ENCODE peak calls at places on chromosomes 6 and 20, in eight cellular contexts. One of them, this sample, is unnamed.
A peak's percentile ranks its signal among the peaks of the same experiment; 100 is the strongest.

GRCh38 chr6:112015725-112016124 is 38.2 kb upstream of the CCN6 start:
- DNase-seq in dermis microvascular lymphatic vessel endothelial cell: no peak
- DNase-seq in tibial nerve: no peak
- DNase-seq in ACHN: no peak
- DNase-seq in sciatic nerve: no peak
- DNase-seq in GM19239: no peak
- DNase-seq in activated naive CD4-positive, alpha-beta T cell: no peak
- DNase-seq in SHP77: no peak
- DNase-seq in this sample: no peak

GRCh38 chr6:109447878-109448555 is 7.5 kb downstream of the SMPD2 start:
- DNase-seq in dermis microvascular lymphatic vessel endothelial cell: no peak
- DNase-seq in GM19239: no peak
- DNase-seq in SHP77: no peak
- DNase-seq in activated naive CD4-positive, alpha-beta T cell: no peak
- DNase-seq in tibial nerve: no peak
- DNase-seq in ACHN: no peak
- DNase-seq in sciatic nerve: no peak
- DNase-seq in this sample: no peak

GRCh38 chr6:142005044-142005443 is 127.7 kb upstream of the GJE1 start:
- DNase-seq in tibial nerve: no peak
- DNase-seq in sciatic nerve: no peak
- DNase-seq in GM19239: no peak
- DNase-seq in ACHN: no peak
- DNase-seq in SHP77: no peak
- DNase-seq in activated naive CD4-positive, alpha-beta T cell: no peak
- DNase-seq in dermis microvascular lymphatic vessel endothelial cell: no peak
- DNase-seq in this sample: no peak

GRCh38 chr6:31567531-31568370 is 4.3 kb upstream of the LTA start:
- DNase-seq in ACHN: no peak
- DNase-seq in SHP77: no peak
- DNase-seq in sciatic nerve: no peak
- DNase-seq in GM19239: no peak
- DNase-seq in activated naive CD4-positive, alpha-beta T cell: no peak
- DNase-seq in dermis microvascular lymphatic vessel endothelial cell: no peak
- DNase-seq in tibial nerve: no peak
- DNase-seq in this sample: no peak

GRCh38 chr6:150622941-150623874 is 23.5 kb downstream of the PLEKHG1 start:
- DNase-seq in dermis microvascular lymphatic vessel endothelial cell: no peak
- DNase-seq in sciatic nerve: no peak
- DNase-seq in ACHN: no peak
- DNase-seq in SHP77: peak; percentile 4
- DNase-seq in GM19239: peak; percentile 18
- DNase-seq in activated naive CD4-positive, alpha-beta T cell: no peak
- DNase-seq in tibial nerve: no peak
- DNase-seq in this sample: peak; percentile 85

GRCh38 chr6:126066068-126067048 is 80.0 kb downstream of the TRMT11 start:
- DNase-seq in dermis microvascular lymphatic vessel endothelial cell: no peak
- DNase-seq in GM19239: no peak
- DNase-seq in sciatic nerve: no peak
- DNase-seq in ACHN: no peak
- DNase-seq in tibial nerve: no peak
- DNase-seq in activated naive CD4-positive, alpha-beta T cell: no peak
- DNase-seq in SHP77: no peak
- DNase-seq in this sample: no peak

GRCh38 chr20:15060265-15061060 is 723.1 kb upstream of the FLRT3 start:
- DNase-seq in tibial nerve: no peak
- DNase-seq in ACHN: no peak
- DNase-seq in dermis microvascular lymphatic vessel endothelial cell: no peak
- DNase-seq in sciatic nerve: no peak
- DNase-seq in SHP77: no peak
- DNase-seq in activated naive CD4-positive, alpha-beta T cell: no peak
- DNase-seq in GM19239: no peak
- DNase-seq in this sample: no peak

GRCh38 chr20:4116091-4116490 is 100.7 kb upstream of the RNF24 start:
- DNase-seq in sciatic nerve: no peak
- DNase-seq in GM19239: no peak
- DNase-seq in SHP77: no peak
- DNase-seq in activated naive CD4-positive, alpha-beta T cell: no peak
- DNase-seq in ACHN: no peak
- DNase-seq in tibial nerve: no peak
- DNase-seq in dermis microvascular lymphatic vessel endothelial cell: no peak
- DNase-seq in this sample: no peak

GRCh38 chr6:145257757-145258521 is 477.4 kb downstream of the EPM2A start:
- DNase-seq in GM19239: no peak
- DNase-seq in dermis microvascular lymphatic vessel endothelial cell: no peak
- DNase-seq in ACHN: no peak
- DNase-seq in tibial nerve: no peak
- DNase-seq in sciatic nerve: no peak
- DNase-seq in SHP77: no peak
- DNase-seq in activated naive CD4-positive, alpha-beta T cell: no peak
- DNase-seq in this sample: peak; percentile 11

GRCh38 chr6:5759571-5759970 is 247.2 kb downstream of the NRN1 start:
- DNase-seq in ACHN: no peak
- DNase-seq in tibial nerve: no peak
- DNase-seq in GM19239: no peak
- DNase-seq in sciatic nerve: no peak
- DNase-seq in dermis microvascular lymphatic vessel endothelial cell: no peak
- DNase-seq in SHP77: no peak
- DNase-seq in activated naive CD4-positive, alpha-beta T cell: no peak
- DNase-seq in this sample: no peak

GRCh38 chr6:31737315-31738047 is 1.2 kb upstream of the CLIC1 start:
- DNase-seq in activated naive CD4-positive, alpha-beta T cell: no peak
- DNase-seq in GM19239: no peak
- DNase-seq in dermis microvascular lymphatic vessel endothelial cell: peak; percentile 61
- DNase-seq in sciatic nerve: no peak
- DNase-seq in ACHN: no peak
- DNase-seq in SHP77: no peak
- DNase-seq in tibial nerve: no peak
- DNase-seq in this sample: peak; percentile 55

GRCh38 chr20:34452281-34452982 is 63.8 kb upstream of the DYNLRB1 start:
- DNase-seq in GM19239: no peak
- DNase-seq in sciatic nerve: no peak
- DNase-seq in tibial nerve: no peak
- DNase-seq in SHP77: no peak
- DNase-seq in activated naive CD4-positive, alpha-beta T cell: no peak
- DNase-seq in ACHN: no peak
- DNase-seq in dermis microvascular lymphatic vessel endothelial cell: no peak
- DNase-seq in this sample: no peak

GRCh38 chr6:169960891-169961611 is 209.6 kb downstream of the ERMARD start:
- DNase-seq in sciatic nerve: peak; percentile 44
- DNase-seq in activated naive CD4-positive, alpha-beta T cell: no peak
- DNase-seq in SHP77: peak; percentile 33
- DNase-seq in tibial nerve: no peak
- DNase-seq in ACHN: no peak
- DNase-seq in GM19239: no peak
- DNase-seq in dermis microvascular lymphatic vessel endothelial cell: no peak
- DNase-seq in this sample: no peak

GRCh38 chr6:158772851-158773371 is 46.3 kb downstream of the EZR start:
- DNase-seq in tibial nerve: no peak
- DNase-seq in dermis microvascular lymphatic vessel endothelial cell: no peak
- DNase-seq in SHP77: no peak
- DNase-seq in GM19239: no peak
- DNase-seq in ACHN: no peak
- DNase-seq in activated naive CD4-positive, alpha-beta T cell: no peak
- DNase-seq in sciatic nerve: no peak
- DNase-seq in this sample: no peak

GRCh38 chr6:53302678-53303360 is 45.9 kb downstream of the ELOVL5 start:
- DNase-seq in activated naive CD4-positive, alpha-beta T cell: no peak
- DNase-seq in dermis microvascular lymphatic vessel endothelial cell: peak; percentile 93
- DNase-seq in sciatic nerve: no peak
- DNase-seq in ACHN: peak; percentile 75
- DNase-seq in SHP77: no peak
- DNase-seq in tibial nerve: no peak
- DNase-seq in GM19239: no peak
- DNase-seq in this sample: no peak

GRCh38 chr20:45400346-45401031 is 7.6 kb upstream of the DBNDD2 start:
- DNase-seq in tibial nerve: no peak
- DNase-seq in SHP77: no peak
- DNase-seq in GM19239: no peak
- DNase-seq in ACHN: no peak
- DNase-seq in activated naive CD4-positive, alpha-beta T cell: no peak
- DNase-seq in dermis microvascular lymphatic vessel endothelial cell: no peak
- DNase-seq in sciatic nerve: no peak
- DNase-seq in this sample: no peak

GRCh38 chr20:51335329-51335841 is 207.1 kb downstream of the NFATC2 start:
- DNase-seq in activated naive CD4-positive, alpha-beta T cell: no peak
- DNase-seq in dermis microvascular lymphatic vessel endothelial cell: no peak
- DNase-seq in tibial nerve: no peak
- DNase-seq in ACHN: no peak
- DNase-seq in GM19239: no peak
- DNase-seq in sciatic nerve: no peak
- DNase-seq in SHP77: no peak
- DNase-seq in this sample: no peak

GRCh38 chr6:156948807-156949206 is 171.6 kb downstream of the ARID1B start:
- DNase-seq in SHP77: no peak
- DNase-seq in GM19239: no peak
- DNase-seq in tibial nerve: no peak
- DNase-seq in sciatic nerve: no peak
- DNase-seq in dermis microvascular lymphatic vessel endothelial cell: no peak
- DNase-seq in ACHN: peak; percentile 77
- DNase-seq in activated naive CD4-positive, alpha-beta T cell: no peak
- DNase-seq in this sample: no peak

GRCh38 chr6:169955796-169956493 is 204.5 kb downstream of the ERMARD start:
- DNase-seq in ACHN: no peak
- DNase-seq in GM19239: no peak
- DNase-seq in dermis microvascular lymphatic vessel endothelial cell: no peak
- DNase-seq in sciatic nerve: peak; percentile 49
- DNase-seq in SHP77: no peak
- DNase-seq in activated naive CD4-positive, alpha-beta T cell: no peak
- DNase-seq in tibial nerve: no peak
- DNase-seq in this sample: no peak

GRCh38 chr6:158621694-158622544 is 22.6 kb downstream of the DYNLT1 start:
- DNase-seq in tibial nerve: no peak
- DNase-seq in activated naive CD4-positive, alpha-beta T cell: no peak
- DNase-seq in GM19239: no peak
- DNase-seq in sciatic nerve: peak; percentile 36
- DNase-seq in ACHN: no peak
- DNase-seq in SHP77: no peak
- DNase-seq in dermis microvascular lymphatic vessel endothelial cell: no peak
- DNase-seq in this sample: no peak

GRCh38 chr6:52931351-52931750 is 21.9 kb upstream of the GSTA3 start:
- DNase-seq in sciatic nerve: no peak
- DNase-seq in activated naive CD4-positive, alpha-beta T cell: no peak
- DNase-seq in tibial nerve: no peak
- DNase-seq in ACHN: no peak
- DNase-seq in dermis microvascular lymphatic vessel endothelial cell: no peak
- DNase-seq in SHP77: no peak
- DNase-seq in GM19239: no peak
- DNase-seq in this sample: no peak

GRCh38 chr20:2814587-2815051 is at the start of gene C20orf141:
- DNase-seq in dermis microvascular lymphatic vessel endothelial cell: no peak
- DNase-seq in SHP77: no peak
- DNase-seq in ACHN: peak; percentile 89
- DNase-seq in sciatic nerve: no peak
- DNase-seq in GM19239: no peak
- DNase-seq in tibial nerve: peak; percentile 65
- DNase-seq in activated naive CD4-positive, alpha-beta T cell: no peak
- DNase-seq in this sample: no peak

GRCh38 chr6:72646604-72647485 is 25.0 kb downstream of the KCNQ5 start:
- DNase-seq in dermis microvascular lymphatic vessel endothelial cell: no peak
- DNase-seq in SHP77: no peak
- DNase-seq in ACHN: no peak
- DNase-seq in GM19239: no peak
- DNase-seq in sciatic nerve: no peak
- DNase-seq in tibial nerve: no peak
- DNase-seq in activated naive CD4-positive, alpha-beta T cell: no peak
- DNase-seq in this sample: no peak